ENCODE peak calls at places on chromosomes 7 and 10, in ten cellular contexts. X is HFF-Myc, H is cardiac fibroblast, B is Peyer's patch, J is astrocyte, Z is iPS DF 6.9, D is mucosa of descending colon, O is adrenal gland, N is psoas muscle, F is HepG2. C is an unnamed sample.

GRCh38 chr7:142298631-142299030 is 40.8 kb upstream of the PRSS58 start:
- DNase-seq in X (no peak), H (no peak), B (no peak), J (no peak), Z (no peak), D (no peak), O (no peak), N (no peak), F (no peak), C (no peak)

GRCh38 chr10:10530313-10530712 is 487.4 kb upstream of the CELF2 start:
- DNase-seq in X (no peak), H (no peak), B (no peak), J (no peak), Z (no peak), D (no peak), O (no peak), N (no peak), F (no peak), C (no peak)

GRCh38 chr10:127943336-127943910 is 36.5 kb downstream of the PTPRE start:
- DNase-seq in X (no peak), H (no peak), B (no peak), J (no peak), Z (no peak), D (no peak), O (no peak), N (no peak), F (no peak), C (no peak)

GRCh38 chr7:75729851-75730274 is 8.9 kb downstream of the HIP1 start:
- DNase-seq in X (no peak), H (no peak), B (no peak), J (no peak), Z (no peak), D (no peak), O (no peak), N (no peak), F (no peak), C (no peak)

GRCh38 chr7:157703534-157704195 is 366.9 kb downstream of the DNAJB6 start:
- DNase-seq in X (no peak), H (no peak), B (peak), J (no peak), Z (no peak), D (no peak), O (no peak), N (no peak), F (no peak), C (no peak)

GRCh38 chr10:64288404-64288803 is 767.2 kb downstream of the REEP3 start:
- DNase-seq in X (no peak), H (no peak), B (no peak), J (no peak), Z (no peak), D (no peak), O (no peak), N (no peak), F (no peak), C (no peak)

GRCh38 chr7:132061931-132062330 is 505.5 kb upstream of the PODXL start:
- DNase-seq in X (no peak), H (peak), B (no peak), J (peak), Z (no peak), D (no peak), O (no peak), N (no peak), F (no peak), C (no peak)

GRCh38 chr7:93185303-93186027 is 37.3 kb upstream of the SAMD9L start:
- DNase-seq in X (no peak), H (peak), B (no peak), J (no peak), Z (no peak), D (no peak), O (no peak), N (no peak), F (no peak), C (no peak)

GRCh38 chr7:52944916-52945315 is 90.5 kb upstream of the POM121L12 start:
- DNase-seq in X (no peak), H (peak), B (no peak), J (peak), Z (no peak), D (no peak), O (no peak), N (no peak), F (no peak), C (no peak)

GRCh38 chr10:33638891-33639290 is 304.4 kb upstream of the NRP1 start:
- DNase-seq in X (no peak), H (peak), B (no peak), J (no peak), Z (no peak), D (no peak), O (no peak), N (no peak), F (no peak), C (no peak)

GRCh38 chr10:30818010-30818660 is 188.6 kb upstream of the LYZL2 start:
- DNase-seq in X (no peak), H (peak), B (no peak), J (peak), Z (no peak), D (no peak), O (peak), N (peak), F (no peak), C (peak)

GRCh38 chr7:75687246-75688088 is 51.3 kb downstream of the HIP1 start:
- DNase-seq in X (no peak), H (no peak), B (no peak), J (no peak), Z (no peak), D (no peak), O (no peak), N (no peak), F (no peak), C (no peak)

GRCh38 chr10:132464256-132465192 is 67.5 kb downstream of the PWWP2B start:
- DNase-seq in X (no peak), H (no peak), B (peak), J (no peak), Z (no peak), D (peak), O (peak), N (peak), F (no peak), C (peak)

GRCh38 chr10:25059990-25060389 is 43.6 kb downstream of the THNSL1 start:
- DNase-seq in X (no peak), H (peak), B (peak), J (peak), Z (no peak), D (peak), O (peak), N (peak), F (peak), C (peak)

GRCh38 chr10:35004651-35005050 is 85.5 kb downstream of the CUL2 start:
- DNase-seq in X (no peak), H (no peak), B (no peak), J (peak), Z (no peak), D (no peak), O (no peak), N (no peak), F (no peak), C (no peak)

GRCh38 chr7:135645296-135645904 is 16.9 kb upstream of the STMP1 start:
- DNase-seq in X (no peak), H (peak), B (no peak), J (no peak), Z (no peak), D (no peak), O (no peak), N (no peak), F (peak), C (no peak)

GRCh38 chr7:98206451-98207330 is 4.5 kb upstream of the BHLHA15 start:
- DNase-seq in X (no peak), H (no peak), B (peak), J (no peak), Z (no peak), D (no peak), O (no peak), N (no peak), F (no peak), C (peak)

GRCh38 chr7:37341033-37341630 is 107.5 kb downstream of the ELMO1 start:
- DNase-seq in X (no peak), H (no peak), B (no peak), J (no peak), Z (no peak), D (no peak), O (no peak), N (no peak), F (no peak), C (no peak)

GRCh38 chr7:37337522-37337921 is 111.1 kb downstream of the ELMO1 start:
- DNase-seq in X (no peak), H (no peak), B (no peak), J (no peak), Z (no peak), D (no peak), O (no peak), N (no peak), F (no peak), C (no peak)

GRCh38 chr7:37333075-37333474 is 115.6 kb downstream of the ELMO1 start:
- DNase-seq in X (no peak), H (no peak), B (no peak), J (no peak), Z (no peak), D (no peak), O (no peak), N (no peak), F (no peak), C (no peak)

GRCh38 chr7:37332218-37333016 is 116.2 kb downstream of the ELMO1 start:
- DNase-seq in X (no peak), H (no peak), B (no peak), J (no peak), Z (no peak), D (no peak), O (no peak), N (no peak), F (no peak), C (peak)

GRCh38 chr7:37336259-37336658 is 112.4 kb downstream of the ELMO1 start:
- DNase-seq in X (no peak), H (no peak), B (no peak), J (no peak), Z (no peak), D (no peak), O (no peak), N (no peak), F (no peak), C (no peak)
- H3K4me3 ChIP-seq in X (no peak), H (no peak), B (no peak), J (no peak), Z (no peak), D (no peak), O (no peak), N (no peak), F (no peak), C (no peak)

DNA sequence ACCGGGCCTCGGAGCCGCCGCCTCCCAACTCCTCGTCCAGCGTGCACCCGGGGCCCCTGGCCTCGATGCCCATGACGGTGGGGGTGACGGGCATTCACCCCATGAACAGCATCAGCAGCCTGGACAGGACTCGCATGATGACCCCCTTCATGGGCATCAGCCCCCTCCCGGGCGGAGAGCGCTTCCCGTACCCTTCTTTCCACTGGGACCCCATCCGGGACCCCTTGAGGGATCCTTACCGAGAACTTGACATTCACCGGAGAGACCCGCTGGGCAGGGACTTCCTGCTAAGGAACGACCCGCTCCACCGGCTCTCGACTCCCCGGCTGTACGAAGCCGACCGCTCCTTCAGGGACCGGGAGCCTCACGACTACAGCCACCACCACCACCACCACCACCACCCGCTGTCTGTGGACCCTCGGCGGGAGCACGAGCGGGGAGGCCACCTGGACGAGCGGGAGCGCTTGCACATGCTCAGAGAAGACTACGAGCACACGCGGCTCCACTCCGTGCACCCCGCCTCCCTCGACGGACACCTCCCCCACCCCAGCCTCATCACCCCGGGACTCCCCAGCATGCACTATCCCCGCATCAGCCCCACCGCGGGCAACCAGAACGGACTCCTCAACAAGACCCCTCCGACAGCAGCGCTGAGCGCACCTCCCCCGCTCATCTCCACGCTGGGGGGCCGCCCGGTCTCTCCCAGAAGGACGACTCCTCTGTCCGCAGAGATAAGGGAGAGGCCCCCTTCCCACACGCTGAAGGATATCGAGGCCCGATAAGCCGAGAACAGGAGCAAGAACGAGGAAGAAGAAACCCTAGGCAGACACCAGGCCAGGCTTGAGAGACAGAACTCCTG is 341.5 kb upstream of the GALNT17 start:
- DNase-seq in X (no peak), H (no peak), B (no peak), J (no peak), Z (no peak), D (no peak), O (no peak), N (no peak), F (no peak), C (no peak)
- H3K4me3 ChIP-seq in X (no peak), H (no peak), B (no peak), J (no peak), Z (no peak), D (no peak), O (no peak), N (no peak), F (no peak), C (no peak)

GRCh38 chr7:101812595-101812994 is 4.8 kb upstream of the CUX1 start:
- DNase-seq in X (no peak), H (no peak), B (no peak), J (no peak), Z (no peak), D (no peak), O (no peak), N (no peak), F (no peak), C (no peak)
- H3K4me3 ChIP-seq in X (no peak), H (no peak), B (no peak), J (no peak), Z (no peak), D (no peak), O (no peak), N (no peak), F (no peak), C (no peak)

GRCh38 chr10:71856619-71857018 is 5.6 kb upstream of the PSAP start:
- DNase-seq in X (no peak), H (no peak), B (no peak), J (no peak), Z (no peak), D (no peak), O (no peak), N (no peak), F (no peak), C (no peak)

GRCh38 chr10:71857934-71858890 is 7.2 kb upstream of the PSAP start:
- DNase-seq in X (no peak), H (no peak), B (peak), J (no peak), Z (no peak), D (no peak), O (peak), N (peak), F (no peak), C (peak)

GRCh38 chr10:71863203-71863602 is 12.2 kb upstream of the PSAP start:
- DNase-seq in X (no peak), H (peak), B (no peak), J (peak), Z (no peak), D (no peak), O (no peak), N (no peak), F (no peak), C (no peak)

GRCh38 chr10:71864861-71865473 is 13.9 kb upstream of the PSAP start:
- DNase-seq in X (no peak), H (peak), B (peak), J (peak), Z (no peak), D (no peak), O (peak), N (no peak), F (no peak), C (no peak)

DNA sequence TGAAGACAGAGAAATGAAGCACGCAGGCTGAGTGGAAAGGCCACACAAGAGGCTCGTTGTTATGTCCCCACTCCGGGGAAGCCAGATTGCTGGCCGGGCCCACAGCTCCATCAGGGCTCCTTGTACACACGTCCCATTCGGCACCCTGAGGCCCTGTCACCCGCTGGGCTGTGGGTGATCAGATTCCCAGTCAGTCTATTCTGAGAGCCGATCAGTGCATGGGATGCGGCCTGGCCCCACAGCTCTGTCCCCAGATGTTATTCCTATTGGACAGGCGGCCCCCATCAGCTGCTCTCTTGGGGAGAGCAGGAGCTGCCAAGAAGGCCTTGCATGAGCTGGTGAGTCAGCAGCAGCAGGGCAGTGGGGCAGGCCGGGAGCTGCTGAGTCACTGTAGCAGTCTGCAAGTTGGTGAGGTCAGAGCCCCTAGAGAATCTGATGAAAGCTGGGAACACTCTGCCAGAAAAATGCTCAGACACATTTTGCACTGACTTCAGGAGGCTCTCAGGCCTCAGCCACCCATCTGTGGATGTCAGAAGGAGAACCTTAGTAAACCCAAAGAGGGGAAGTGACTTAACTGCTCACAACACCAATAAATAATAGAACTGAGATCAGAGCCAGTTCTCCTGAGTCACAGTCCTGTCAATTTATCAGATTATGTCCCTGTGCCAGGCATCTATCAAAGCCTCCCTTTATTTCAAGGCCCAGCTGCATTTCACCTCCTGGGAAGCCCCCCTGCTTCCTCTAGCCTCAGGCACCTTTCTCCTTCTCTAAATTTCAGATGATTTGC is 9.4 kb upstream of the PSAP start:
- DNase-seq in X (peak), H (peak), B (peak), J (peak), Z (no peak), D (peak), O (peak), N (peak), F (peak), C (peak)
- H3K4me3 ChIP-seq in X (no peak), H (no peak), B (no peak), J (peak), Z (no peak), D (no peak), O (no peak), N (peak), F (peak), C (no peak)

GRCh38 chr10:62806246-62806645 is 1.7 kb downstream of the ADO start:
- DNase-seq in X (no peak), H (no peak), B (no peak), J (peak), Z (no peak), D (no peak), O (no peak), N (no peak), F (no peak), C (no peak)
- H3K4me3 ChIP-seq in X (peak), H (peak), B (peak), J (peak), Z (peak), D (no peak), O (no peak), N (peak), F (peak), C (peak)

DNA sequence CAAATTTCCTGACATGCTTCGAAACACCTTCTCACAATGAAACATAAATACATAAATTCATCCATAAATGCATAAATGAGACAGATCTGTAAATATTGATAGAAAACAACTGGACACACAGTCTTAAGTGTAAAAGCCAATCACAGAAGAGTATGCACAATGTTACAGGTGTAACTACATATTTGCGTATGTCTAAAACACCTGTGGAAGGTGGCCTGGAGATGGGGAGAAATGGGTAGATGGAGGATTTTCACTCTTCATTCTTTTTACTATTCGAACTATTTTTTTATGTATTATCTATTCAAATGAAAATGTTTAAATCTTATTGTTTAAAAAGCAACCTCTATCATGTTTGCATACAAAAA is 860 bp downstream of the IQUB start:
- DNase-seq in X (no peak), H (no peak), B (no peak), J (no peak), Z (no peak), D (no peak), O (no peak), N (no peak), F (no peak), C (no peak)
- H3K4me3 ChIP-seq in X (no peak), H (no peak), B (no peak), J (no peak), Z (no peak), D (no peak), O (no peak), N (no peak), F (peak), C (no peak)

DNA sequence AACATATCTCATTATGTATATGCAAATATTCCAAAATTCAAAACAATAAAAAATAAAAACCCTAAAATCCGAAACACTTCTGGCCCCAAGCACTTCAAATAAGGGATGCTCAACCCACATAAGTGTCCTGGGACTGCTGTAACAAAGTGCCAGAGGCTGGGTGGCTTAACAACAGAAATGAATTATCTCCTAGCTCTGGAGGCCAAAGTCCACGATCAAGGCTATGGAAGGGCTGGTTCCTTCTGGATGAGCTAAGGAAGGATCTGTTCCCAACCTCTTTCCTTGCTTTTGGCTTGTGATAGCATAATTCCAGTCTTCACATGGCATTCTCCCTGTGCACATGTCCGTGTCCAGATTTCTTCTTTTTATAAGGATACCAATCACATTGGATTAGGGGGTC is 181.6 kb upstream of the NFE2L3 start:
- DNase-seq in X (no peak), H (no peak), B (no peak), J (no peak), Z (no peak), D (no peak), O (no peak), N (no peak), F (no peak), C (no peak)
- H3K4me3 ChIP-seq in X (no peak), H (no peak), B (no peak), J (no peak), Z (no peak), D (no peak), O (no peak), N (no peak), F (no peak), C (no peak)

DNA sequence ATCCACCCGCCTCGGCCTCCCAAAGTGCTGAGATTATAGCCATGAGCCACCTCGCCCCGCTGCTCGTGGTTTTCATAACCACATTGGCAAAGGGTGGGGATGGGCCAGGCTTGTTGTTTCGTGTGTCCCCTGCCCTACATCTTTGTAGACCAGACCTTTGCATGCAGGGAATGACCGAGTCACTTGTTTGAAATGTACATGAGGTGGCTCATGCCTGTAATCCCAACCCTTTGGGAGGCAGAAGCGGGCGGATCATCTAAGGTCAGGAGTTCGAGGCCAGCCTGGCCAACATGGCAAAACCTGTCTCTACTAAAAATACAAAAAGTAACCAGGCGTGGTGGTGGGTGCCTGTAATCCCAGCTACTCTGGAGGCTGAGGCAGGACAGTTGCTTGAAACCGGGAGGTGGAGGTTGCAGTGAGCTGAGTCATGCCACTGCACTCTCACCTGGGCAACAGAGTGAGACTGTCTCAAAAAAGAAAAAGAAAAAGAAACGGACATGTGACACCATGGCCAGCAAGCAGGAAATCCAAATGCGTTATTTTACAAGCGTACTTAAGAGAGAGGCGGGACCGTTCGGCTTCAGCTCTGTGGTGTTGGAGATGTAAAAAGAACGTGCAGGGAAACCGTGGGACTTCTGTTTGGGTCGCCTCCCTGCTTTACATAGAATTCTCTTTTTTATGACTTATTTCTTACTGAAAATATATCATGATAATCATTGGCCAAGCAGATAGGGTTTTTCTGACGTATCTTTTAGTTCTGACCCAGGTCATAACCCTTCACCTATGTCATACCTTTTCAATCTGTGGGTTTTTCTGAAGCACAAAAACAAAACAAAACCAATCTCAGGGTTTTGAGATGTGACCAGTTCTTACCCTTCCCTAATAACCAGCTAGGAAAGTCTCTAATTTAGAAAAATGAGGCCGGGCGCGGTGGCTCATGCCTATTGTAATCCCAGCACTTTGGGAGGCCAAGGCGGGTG is 45.1 kb downstream of the WIPI2 start:
- DNase-seq in X (no peak), H (no peak), B (no peak), J (peak), Z (no peak), D (no peak), O (no peak), N (no peak), F (no peak), C (no peak)
- H3K4me3 ChIP-seq in X (no peak), H (no peak), B (no peak), J (no peak), Z (no peak), D (no peak), O (no peak), N (no peak), F (no peak), C (no peak)

C was measured in right cardiac atrium.